ENCODE peak calls at places on chromosome 21, in seven cellular contexts. Q, G, L, N, X, R and B are unnamed samples.
A peak's percentile ranks its signal among the peaks of the same experiment; 100 is the strongest.

GRCh38 chr21:26835027-26835713 is 10.0 kb downstream of the ADAMTS1 start:
- DNase-seq in Q (no peak), G (no peak), L (no peak), N (no peak), X (no peak), R (peak; percentile 74), B (no peak)

GRCh38 chr21:16046625-16047340 is 317.0 kb downstream of the USP25 start:
- DNase-seq in Q (no peak), G (no peak), L (no peak), N (no peak), X (no peak), R (no peak), B (no peak)

GRCh38 chr21:26949830-26950229 is 17.1 kb downstream of the ADAMTS5 start:
- DNase-seq in Q (no peak), G (no peak), L (no peak), N (no peak), X (no peak), R (no peak), B (no peak)

GRCh38 chr21:32278068-32278467 is 781 bp downstream of the MIS18A start:
- DNase-seq in Q (peak; percentile 21), G (no peak), L (no peak), N (no peak), X (no peak), R (no peak), B (no peak)

GRCh38 chr21:17139696-17140095 is 373.1 kb upstream of the CXADR start:
- DNase-seq in Q (no peak), G (no peak), L (no peak), N (no peak), X (no peak), R (no peak), B (no peak)

GRCh38 chr21:15210235-15210678 is 145.5 kb upstream of the NRIP1 start:
- DNase-seq in Q (no peak), G (no peak), L (peak; percentile 92), N (no peak), X (no peak), R (peak; percentile 71), B (peak; percentile 71)

GRCh38 chr21:17352937-17353655 is 159.7 kb upstream of the CXADR start:
- DNase-seq in Q (no peak), G (no peak), L (no peak), N (no peak), X (no peak), R (no peak), B (no peak)

GRCh38 chr21:26438976-26439375 is 134.1 kb downstream of the CYYR1 start:
- DNase-seq in Q (no peak), G (no peak), L (no peak), N (no peak), X (no peak), R (no peak), B (no peak)

GRCh38 chr21:16424331-16424749 is 694.6 kb downstream of the USP25 start:
- DNase-seq in Q (no peak), G (no peak), L (peak; percentile 7), N (no peak), X (no peak), R (no peak), B (no peak)

GRCh38 chr21:21003701-21004100 is 5.5 kb downstream of the NCAM2 start:
- DNase-seq in Q (no peak), G (no peak), L (peak; percentile 16), N (peak; percentile 47), X (no peak), R (no peak), B (no peak)

GRCh38 chr21:25708467-25709065 is 26.1 kb downstream of the ATP5PF start:
- DNase-seq in Q (no peak), G (peak; percentile 15), L (peak; percentile 44), N (peak; percentile 60), X (no peak), R (no peak), B (no peak)

GRCh38 chr21:45555557-45556301 is 13.5 kb upstream of the SLC19A1 start:
- DNase-seq in Q (no peak), G (peak; percentile 74), L (peak; percentile 91), N (peak; percentile 91), X (peak; percentile 92), R (peak; percentile 95), B (peak; percentile 86)

GRCh38 chr21:46648539-46648938 is 13.1 kb downstream of the PRMT2 start:
- DNase-seq in Q (no peak), G (no peak), L (no peak), N (no peak), X (peak; percentile 47), R (no peak), B (no peak)

GRCh38 chr21:33767236-33767635 is 124.9 kb downstream of the ITSN1 start:
- DNase-seq in Q (no peak), G (no peak), L (no peak), N (no peak), X (no peak), R (no peak), B (no peak)

GRCh38 chr21:27819299-27819698 is 852.4 kb upstream of the ADAMTS5 start:
- DNase-seq in Q (no peak), G (no peak), L (no peak), N (no peak), X (no peak), R (no peak), B (no peak)

GRCh38 chr21:15526793-15527192 is 203.0 kb upstream of the USP25 start:
- DNase-seq in Q (no peak), G (no peak), L (no peak), N (no peak), X (no peak), R (no peak), B (no peak)

GRCh38 chr21:19475525-19475924 is 1071.9 kb upstream of the TMPRSS15 start:
- DNase-seq in Q (no peak), G (no peak), L (no peak), N (no peak), X (no peak), R (no peak), B (no peak)

GRCh38 chr21:45513003-45513706 is 29.1 kb downstream of the SLC19A1 start:
- DNase-seq in Q (no peak), G (no peak), L (no peak), N (no peak), X (peak; percentile 81), R (peak; percentile 59), B (peak; percentile 76)

GRCh38 chr21:26966978-26967913 is at the start of gene ADAMTS5:
- DNase-seq in Q (no peak), G (peak; percentile 72), L (no peak), N (no peak), X (peak; percentile 84), R (peak; percentile 77), B (peak; percentile 88)

GRCh38 chr21:34771512-34772028 is 102.8 kb downstream of the CLIC6 start:
- DNase-seq in Q (peak; percentile 60), G (no peak), L (peak; percentile 57), N (no peak), X (no peak), R (no peak), B (no peak)
- TF ChIP-seq EP300 in Q (no peak), G (no peak), L (no peak), N (peak; percentile 86), X (no peak), R (no peak), B (no peak)

DNA sequence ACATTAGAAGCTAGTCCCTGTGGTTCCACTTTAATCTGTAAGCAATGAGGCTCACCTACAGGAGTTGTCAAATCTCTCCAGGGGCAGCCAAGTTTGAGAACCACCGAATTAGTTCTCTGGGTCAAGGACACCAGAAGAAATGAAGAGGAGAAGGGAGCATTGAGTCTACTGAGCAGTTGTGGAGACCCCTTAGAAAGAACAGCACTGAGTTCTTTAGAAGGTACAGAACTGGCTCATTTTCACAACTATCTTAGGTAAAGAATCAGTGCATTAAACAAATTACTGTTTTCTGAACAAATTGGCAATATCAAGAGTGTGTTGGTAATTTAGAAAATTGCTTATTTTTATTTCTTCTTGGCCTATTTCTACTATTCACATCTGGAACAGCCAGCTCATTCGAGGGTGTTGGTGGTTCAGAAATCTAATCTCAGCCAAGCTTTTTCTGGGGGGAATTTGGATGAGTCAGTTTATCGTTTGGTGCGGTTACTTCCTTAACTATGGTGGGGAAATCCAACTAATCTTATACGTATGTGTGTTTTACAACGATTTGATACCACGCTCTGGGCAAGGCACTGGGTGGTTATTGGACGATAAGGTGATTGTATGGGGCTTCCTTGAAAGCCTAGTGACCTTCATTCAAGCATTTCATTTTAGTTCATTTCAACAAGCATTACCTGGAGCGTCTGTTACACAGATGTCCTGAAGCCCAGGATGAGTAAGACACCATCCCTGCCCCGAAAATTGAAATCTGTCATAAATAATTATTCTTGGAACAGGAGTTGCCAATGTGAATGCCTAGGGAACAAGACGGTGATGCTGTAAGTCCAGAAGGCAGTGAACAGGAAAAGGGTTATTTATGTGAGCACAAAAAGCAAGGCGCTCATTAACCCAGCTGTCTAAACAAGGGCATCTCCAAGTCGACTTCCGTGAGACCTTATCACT is 52.0 kb upstream of the TMPRSS2 start:
- DNase-seq in Q (no peak), G (no peak), L (no peak), N (no peak), X (no peak), R (no peak), B (no peak)
- TF ChIP-seq EP300 in Q (no peak), G (no peak), L (no peak), N (no peak), X (no peak), R (no peak), B (no peak)

DNA sequence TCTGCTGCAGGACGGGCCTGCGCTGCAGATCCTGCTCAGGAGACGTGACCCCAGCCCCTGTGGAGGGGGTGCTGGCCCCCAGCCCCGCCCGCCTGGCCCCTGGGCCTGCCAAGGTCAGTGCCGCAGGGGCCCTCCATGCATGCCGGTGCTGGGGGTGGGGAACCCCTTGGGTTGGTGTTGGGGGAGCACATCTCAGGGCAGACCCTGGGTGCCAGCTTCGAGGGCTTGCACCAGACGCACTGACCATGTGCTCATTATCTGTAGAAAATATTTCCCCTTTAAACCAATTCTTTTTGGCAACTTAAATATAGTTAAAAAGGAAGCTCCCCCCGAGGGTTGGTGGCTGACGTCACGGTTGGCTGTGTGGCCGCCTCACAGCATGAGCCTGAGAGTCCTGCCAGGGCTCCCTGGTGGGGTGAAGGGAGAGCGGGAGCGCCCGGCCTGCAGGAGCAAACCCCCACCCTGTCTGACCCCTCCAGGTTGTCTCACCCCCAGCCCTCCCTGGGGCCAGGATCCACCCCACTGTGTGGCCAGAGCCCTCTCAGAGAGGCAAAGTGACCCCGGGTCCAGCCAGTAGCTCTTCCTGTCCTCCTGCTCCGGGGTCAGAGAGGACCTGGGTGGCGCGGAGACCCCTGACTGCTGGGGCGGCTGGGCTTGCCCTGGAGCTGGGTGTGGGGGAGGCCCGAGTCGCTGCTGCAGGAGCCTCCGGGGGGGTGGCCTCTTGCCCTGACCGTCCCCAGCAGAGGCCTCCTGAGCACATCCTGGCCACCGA is 5.3 kb upstream of the PFKL start:
- DNase-seq in Q (no peak), G (peak; percentile 62), L (no peak), N (no peak), X (peak; percentile 87), R (peak; percentile 93), B (no peak)
- TF ChIP-seq EP300 in Q (no peak), G (no peak), L (no peak), N (no peak), X (no peak), R (no peak), B (no peak)

DNA sequence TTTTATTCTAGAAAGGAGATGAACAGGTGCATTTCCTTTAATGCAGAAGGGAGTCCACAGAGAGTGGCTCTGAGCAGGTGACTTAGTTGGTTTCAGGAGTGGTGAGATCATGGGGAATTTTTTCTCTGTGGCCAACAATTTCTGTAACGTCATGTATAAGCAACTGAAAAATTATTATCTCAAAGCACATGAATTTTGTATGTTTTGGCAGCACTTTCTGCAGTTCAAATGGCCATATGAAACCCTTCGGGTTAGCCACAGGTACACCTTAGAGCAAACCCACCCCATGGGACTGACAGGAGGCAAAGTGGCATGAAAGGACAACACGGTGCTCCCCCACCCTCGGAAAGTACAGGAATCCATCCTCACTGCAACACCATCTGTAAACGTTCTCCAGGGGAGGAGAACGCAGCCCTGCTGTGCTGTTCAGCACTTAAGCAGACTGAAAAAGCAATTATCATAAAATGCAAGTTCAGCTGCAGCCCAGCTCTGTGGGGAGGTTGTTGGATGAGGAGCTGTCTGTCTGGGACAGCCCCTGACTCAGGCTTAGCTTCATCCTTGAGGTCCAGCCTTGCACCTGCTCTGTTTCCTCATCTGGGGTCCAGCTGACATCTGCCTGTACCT is 55.8 kb upstream of the CLDN14 start:
- DNase-seq in Q (no peak), G (no peak), L (no peak), N (no peak), X (no peak), R (no peak), B (no peak)
- TF ChIP-seq EP300 in Q (no peak), G (no peak), L (no peak), N (no peak), X (no peak), R (no peak), B (no peak)